ENCODE peak calls at places on chromosomes 7 and 10, in ten cellular contexts. One of them, this sample, is unnamed.

GRCh38 chr7:103573479-103574058 is 127.6 kb upstream of the SLC26A5 start:
- DNase-seq in KBM-7: peak
- DNase-seq in AML-193: peak
- DNase-seq in transverse colon: no peak
- DNase-seq in left cardiac atrium: no peak
- DNase-seq in stimulated activated CD8-positive, alpha-beta memory T cell treated with anti-CD3 and anti-CD28 coated beads, Interleukin-15, amount 100 ng/mL, for 4 hours: no peak
- DNase-seq in stimulated activated naive B cell treated with anti-CD40 and anti-IgM and Interleukin-4, amounts not matched to agents 10 μg/mL and 1 μg/mL and 100 μg/mL, for 72 hours: no peak
- DNase-seq in substantia nigra: no peak
- DNase-seq in CD8-positive, alpha-beta memory T cell: no peak
- DNase-seq in CD8-positive, alpha-beta T cell: no peak
- DNase-seq in this sample: peak

GRCh38 chr7:150357277-150357676 is 11.3 kb upstream of the REPIN1 start:
- DNase-seq in KBM-7: peak
- DNase-seq in AML-193: no peak
- DNase-seq in transverse colon: no peak
- DNase-seq in left cardiac atrium: no peak
- DNase-seq in stimulated activated CD8-positive, alpha-beta memory T cell treated with anti-CD3 and anti-CD28 coated beads, Interleukin-15, amount 100 ng/mL, for 4 hours: peak
- DNase-seq in stimulated activated naive B cell treated with anti-CD40 and anti-IgM and Interleukin-4, amounts not matched to agents 10 μg/mL and 1 μg/mL and 100 μg/mL, for 72 hours: no peak
- DNase-seq in substantia nigra: no peak
- DNase-seq in CD8-positive, alpha-beta memory T cell: peak
- DNase-seq in CD8-positive, alpha-beta T cell: peak
- DNase-seq in this sample: peak

GRCh38 chr10:127906548-127907377 is at the start of gene PTPRE:
- DNase-seq in KBM-7: peak
- DNase-seq in AML-193: peak
- DNase-seq in transverse colon: peak
- DNase-seq in left cardiac atrium: peak
- DNase-seq in stimulated activated CD8-positive, alpha-beta memory T cell treated with anti-CD3 and anti-CD28 coated beads, Interleukin-15, amount 100 ng/mL, for 4 hours: peak
- DNase-seq in stimulated activated naive B cell treated with anti-CD40 and anti-IgM and Interleukin-4, amounts not matched to agents 10 μg/mL and 1 μg/mL and 100 μg/mL, for 72 hours: peak
- DNase-seq in substantia nigra: no peak
- DNase-seq in CD8-positive, alpha-beta memory T cell: peak
- DNase-seq in CD8-positive, alpha-beta T cell: peak
- DNase-seq in this sample: peak

GRCh38 chr7:28075674-28076358 is 104.8 kb downstream of the JAZF1 start:
- DNase-seq in KBM-7: no peak
- DNase-seq in AML-193: no peak
- DNase-seq in transverse colon: no peak
- DNase-seq in left cardiac atrium: no peak
- DNase-seq in stimulated activated CD8-positive, alpha-beta memory T cell treated with anti-CD3 and anti-CD28 coated beads, Interleukin-15, amount 100 ng/mL, for 4 hours: no peak
- DNase-seq in stimulated activated naive B cell treated with anti-CD40 and anti-IgM and Interleukin-4, amounts not matched to agents 10 μg/mL and 1 μg/mL and 100 μg/mL, for 72 hours: no peak
- DNase-seq in substantia nigra: no peak
- DNase-seq in CD8-positive, alpha-beta memory T cell: no peak
- DNase-seq in CD8-positive, alpha-beta T cell: no peak
- DNase-seq in this sample: no peak

GRCh38 chr10:72466018-72466417 is 111.3 kb upstream of the DNAJB12 start:
- DNase-seq in KBM-7: no peak
- DNase-seq in AML-193: no peak
- DNase-seq in transverse colon: no peak
- DNase-seq in left cardiac atrium: no peak
- DNase-seq in stimulated activated CD8-positive, alpha-beta memory T cell treated with anti-CD3 and anti-CD28 coated beads, Interleukin-15, amount 100 ng/mL, for 4 hours: no peak
- DNase-seq in stimulated activated naive B cell treated with anti-CD40 and anti-IgM and Interleukin-4, amounts not matched to agents 10 μg/mL and 1 μg/mL and 100 μg/mL, for 72 hours: no peak
- DNase-seq in substantia nigra: peak
- DNase-seq in CD8-positive, alpha-beta memory T cell: no peak
- DNase-seq in CD8-positive, alpha-beta T cell: no peak
- DNase-seq in this sample: no peak

GRCh38 chr7:44059219-44060090 is 5.9 kb downstream of the PGAM2 start:
- DNase-seq in KBM-7: no peak
- DNase-seq in AML-193: no peak
- DNase-seq in transverse colon: peak
- DNase-seq in left cardiac atrium: peak
- DNase-seq in stimulated activated CD8-positive, alpha-beta memory T cell treated with anti-CD3 and anti-CD28 coated beads, Interleukin-15, amount 100 ng/mL, for 4 hours: no peak
- DNase-seq in stimulated activated naive B cell treated with anti-CD40 and anti-IgM and Interleukin-4, amounts not matched to agents 10 μg/mL and 1 μg/mL and 100 μg/mL, for 72 hours: peak
- DNase-seq in substantia nigra: no peak
- DNase-seq in CD8-positive, alpha-beta memory T cell: no peak
- DNase-seq in CD8-positive, alpha-beta T cell: no peak
- DNase-seq in this sample: no peak

GRCh38 chr10:112988839-112989406 is 38.9 kb downstream of the TCF7L2 start:
- DNase-seq in KBM-7: no peak
- DNase-seq in AML-193: no peak
- DNase-seq in transverse colon: no peak
- DNase-seq in left cardiac atrium: no peak
- DNase-seq in stimulated activated CD8-positive, alpha-beta memory T cell treated with anti-CD3 and anti-CD28 coated beads, Interleukin-15, amount 100 ng/mL, for 4 hours: no peak
- DNase-seq in stimulated activated naive B cell treated with anti-CD40 and anti-IgM and Interleukin-4, amounts not matched to agents 10 μg/mL and 1 μg/mL and 100 μg/mL, for 72 hours: no peak
- DNase-seq in substantia nigra: no peak
- DNase-seq in CD8-positive, alpha-beta memory T cell: no peak
- DNase-seq in CD8-positive, alpha-beta T cell: no peak
- DNase-seq in this sample: no peak

GRCh38 chr7:77265666-77266065 is 66.0 kb upstream of the FGL2 start:
- DNase-seq in KBM-7: no peak
- DNase-seq in AML-193: no peak
- DNase-seq in transverse colon: no peak
- DNase-seq in left cardiac atrium: no peak
- DNase-seq in stimulated activated CD8-positive, alpha-beta memory T cell treated with anti-CD3 and anti-CD28 coated beads, Interleukin-15, amount 100 ng/mL, for 4 hours: no peak
- DNase-seq in stimulated activated naive B cell treated with anti-CD40 and anti-IgM and Interleukin-4, amounts not matched to agents 10 μg/mL and 1 μg/mL and 100 μg/mL, for 72 hours: no peak
- DNase-seq in substantia nigra: no peak
- DNase-seq in CD8-positive, alpha-beta memory T cell: no peak
- DNase-seq in CD8-positive, alpha-beta T cell: no peak
- DNase-seq in this sample: no peak

GRCh38 chr10:124619802-124620490 is 124.2 kb downstream of the FAM53B start:
- DNase-seq in KBM-7: peak
- DNase-seq in AML-193: no peak
- DNase-seq in transverse colon: no peak
- DNase-seq in left cardiac atrium: no peak
- DNase-seq in stimulated activated CD8-positive, alpha-beta memory T cell treated with anti-CD3 and anti-CD28 coated beads, Interleukin-15, amount 100 ng/mL, for 4 hours: no peak
- DNase-seq in stimulated activated naive B cell treated with anti-CD40 and anti-IgM and Interleukin-4, amounts not matched to agents 10 μg/mL and 1 μg/mL and 100 μg/mL, for 72 hours: no peak
- DNase-seq in substantia nigra: no peak
- DNase-seq in CD8-positive, alpha-beta memory T cell: no peak
- DNase-seq in CD8-positive, alpha-beta T cell: no peak
- DNase-seq in this sample: peak

GRCh38 chr10:23693398-23693797 is 254.5 kb downstream of the OTUD1 start:
- DNase-seq in KBM-7: no peak
- DNase-seq in AML-193: no peak
- DNase-seq in transverse colon: no peak
- DNase-seq in left cardiac atrium: no peak
- DNase-seq in stimulated activated CD8-positive, alpha-beta memory T cell treated with anti-CD3 and anti-CD28 coated beads, Interleukin-15, amount 100 ng/mL, for 4 hours: no peak
- DNase-seq in stimulated activated naive B cell treated with anti-CD40 and anti-IgM and Interleukin-4, amounts not matched to agents 10 μg/mL and 1 μg/mL and 100 μg/mL, for 72 hours: no peak
- DNase-seq in substantia nigra: no peak
- DNase-seq in CD8-positive, alpha-beta memory T cell: no peak
- DNase-seq in CD8-positive, alpha-beta T cell: no peak
- DNase-seq in this sample: peak

GRCh38 chr10:37703833-37704382 is 153.5 kb downstream of the ZNF248 start:
- DNase-seq in KBM-7: no peak
- DNase-seq in AML-193: no peak
- DNase-seq in transverse colon: no peak
- DNase-seq in left cardiac atrium: no peak
- DNase-seq in stimulated activated CD8-positive, alpha-beta memory T cell treated with anti-CD3 and anti-CD28 coated beads, Interleukin-15, amount 100 ng/mL, for 4 hours: no peak
- DNase-seq in stimulated activated naive B cell treated with anti-CD40 and anti-IgM and Interleukin-4, amounts not matched to agents 10 μg/mL and 1 μg/mL and 100 μg/mL, for 72 hours: no peak
- DNase-seq in substantia nigra: no peak
- DNase-seq in CD8-positive, alpha-beta memory T cell: no peak
- DNase-seq in CD8-positive, alpha-beta T cell: no peak
- DNase-seq in this sample: no peak

GRCh38 chr7:114128880-114129279 is 210.1 kb upstream of the PPP1R3A start:
- DNase-seq in KBM-7: no peak
- DNase-seq in AML-193: no peak
- DNase-seq in transverse colon: no peak
- DNase-seq in left cardiac atrium: no peak
- DNase-seq in stimulated activated CD8-positive, alpha-beta memory T cell treated with anti-CD3 and anti-CD28 coated beads, Interleukin-15, amount 100 ng/mL, for 4 hours: no peak
- DNase-seq in stimulated activated naive B cell treated with anti-CD40 and anti-IgM and Interleukin-4, amounts not matched to agents 10 μg/mL and 1 μg/mL and 100 μg/mL, for 72 hours: no peak
- DNase-seq in substantia nigra: no peak
- DNase-seq in CD8-positive, alpha-beta memory T cell: no peak
- DNase-seq in CD8-positive, alpha-beta T cell: no peak
- DNase-seq in this sample: no peak

GRCh38 chr7:140322759-140323158 is 75.6 kb downstream of the SLC37A3 start:
- DNase-seq in KBM-7: no peak
- DNase-seq in AML-193: no peak
- DNase-seq in transverse colon: no peak
- DNase-seq in left cardiac atrium: no peak
- DNase-seq in stimulated activated CD8-positive, alpha-beta memory T cell treated with anti-CD3 and anti-CD28 coated beads, Interleukin-15, amount 100 ng/mL, for 4 hours: no peak
- DNase-seq in stimulated activated naive B cell treated with anti-CD40 and anti-IgM and Interleukin-4, amounts not matched to agents 10 μg/mL and 1 μg/mL and 100 μg/mL, for 72 hours: no peak
- DNase-seq in substantia nigra: no peak
- DNase-seq in CD8-positive, alpha-beta memory T cell: no peak
- DNase-seq in CD8-positive, alpha-beta T cell: no peak
- DNase-seq in this sample: no peak

This sample was measured in GM06990.